ENCODE peak calls at places on chromosomes 7 and 10, in five cellular contexts. V, H, Y, R and F are unnamed samples.

GRCh38 chr7:65938336-65938895 is 43.6 kb downstream of the GUSB start:
- DNase-seq in Y (no peak), V (no peak), R (no peak), H (no peak), F (no peak)

GRCh38 chr7:5754981-5755599 is 26.4 kb downstream of the RNF216 start:
- DNase-seq in Y (no peak), H (no peak), V (no peak), R (no peak), F (no peak)

GRCh38 chr10:110172155-110172554 is 35.2 kb upstream of the MXI1 start:
- DNase-seq in Y (no peak), H (no peak), V (no peak), R (no peak), F (no peak)

GRCh38 chr7:80428161-80429054 is 83.5 kb downstream of the GNAT3 start:
- DNase-seq in Y (no peak), V (peak), R (no peak), H (no peak), F (peak)

GRCh38 chr10:122141821-122142651 is 129.1 kb upstream of the BTBD16 start:
- DNase-seq in R (no peak), V (no peak), H (no peak), Y (no peak), F (no peak)

GRCh38 chr10:93068411-93069244 is 5.1 kb upstream of the CYP26A1 start:
- DNase-seq in V (no peak), Y (no peak), R (no peak), H (no peak), F (no peak)

GRCh38 chr10:114483575-114483974 is 79.3 kb upstream of the AFAP1L2 start:
- DNase-seq in H (no peak), R (no peak), Y (no peak), V (no peak), F (no peak)

GRCh38 chr7:143983960-143984359 is 16.2 kb upstream of the OR6B1 start:
- DNase-seq in V (no peak), Y (no peak), H (no peak), R (no peak), F (no peak)

GRCh38 chr10:95133997-95134396 is 60.0 kb upstream of the ACSM6 start:
- DNase-seq in Y (no peak), R (no peak), V (no peak), H (no peak), F (no peak)

GRCh38 chr7:150415161-150416160 is 35.0 kb upstream of the GIMAP8 start:
- DNase-seq in R (no peak), H (no peak), Y (no peak), V (no peak), F (peak)

GRCh38 chr7:129739427-129739826 is 127.9 kb downstream of the NRF1 start:
- DNase-seq in H (no peak), R (no peak), Y (no peak), V (no peak), F (no peak)

GRCh38 chr7:74307738-74308505 is 18.7 kb downstream of the CLIP2 start:
- DNase-seq in V (no peak), Y (no peak), H (no peak), R (no peak), F (no peak)

GRCh38 chr7:43108255-43109011 is 4.0 kb upstream of the HECW1 start:
- DNase-seq in Y (no peak), H (peak), V (peak), R (peak), F (peak)

GRCh38 chr10:3287566-3288445 is 115.2 kb upstream of the PITRM1 start:
- DNase-seq in V (peak), Y (no peak), R (no peak), H (no peak), F (no peak)

GRCh38 chr10:114623661-114624294 is 34.3 kb downstream of the ABLIM1 start:
- DNase-seq in V (peak), R (no peak), Y (peak), H (no peak), F (peak)

GRCh38 chr7:130971297-130971696 is 237.3 kb upstream of the KLF14 start:
- DNase-seq in Y (no peak), H (no peak), V (no peak), R (no peak), F (no peak)

GRCh38 chr7:13262929-13263530 is 575.6 kb downstream of the ARL4A start:
- DNase-seq in H (peak), V (peak), Y (no peak), R (no peak), F (peak)

GRCh38 chr10:6530211-6530840 is 49.8 kb downstream of the PRKCQ start:
- DNase-seq in Y (no peak), V (no peak), H (no peak), R (no peak), F (no peak)

GRCh38 chr10:107095125-107095524 is 69.4 kb downstream of the SORCS1 start:
- DNase-seq in V (no peak), R (no peak), H (no peak), Y (no peak), F (peak)

GRCh38 chr7:122970740-122971725 is 24.5 kb downstream of the TAS2R16 start:
- DNase-seq in Y (no peak), H (no peak), V (no peak), R (no peak), F (peak)

GRCh38 chr7:67343114-67343513 is 346.5 kb downstream of the TYW1 start:
- DNase-seq in V (no peak), Y (no peak), H (no peak), R (no peak), F (no peak)

GRCh38 chr10:37754538-37755323 is 102.7 kb downstream of the ZNF248 start:
- DNase-seq in Y (no peak), H (no peak), R (no peak), V (peak), F (peak)

GRCh38 chr10:122949296-122949695 is 4.7 kb downstream of the C10orf88 start:
- DNase-seq in Y (no peak), H (no peak), R (no peak), V (no peak), F (no peak)

GRCh38 chr7:155166673-155167370 is 96.7 kb downstream of the HTR5A start:
- DNase-seq in R (no peak), Y (no peak), H (peak), V (peak), F (no peak)

GRCh38 chr7:55099086-55099831 is 80.4 kb downstream of the EGFR start:
- DNase-seq in V (no peak), R (no peak), Y (no peak), H (no peak), F (no peak)
- TF ChIP-seq SRF in V (no peak), R (no peak), Y (no peak), H (no peak), F (no peak)

GRCh38 chr10:101784558-101784957 is 1.3 kb upstream of the NPM3 start:
- DNase-seq in Y (no peak), H (no peak), V (no peak), R (no peak), F (no peak)

GRCh38 chr10:101781984-101782810 is 1.0 kb downstream of the NPM3 start:
- DNase-seq in V (peak), Y (no peak), R (no peak), H (peak), F (no peak)

GRCh38 chr10:101782811-101783735 is at the start of gene NPM3:
- DNase-seq in V (peak), R (no peak), Y (no peak), H (peak), F (peak)

GRCh38 chr10:101785801-101786200 is 2.6 kb upstream of the NPM3 start:
- DNase-seq in R (no peak), H (no peak), V (no peak), Y (no peak), F (no peak)

GRCh38 chr10:101783736-101784118 is 481 bp upstream of the NPM3 start:
- DNase-seq in Y (no peak), R (no peak), H (no peak), V (no peak), F (no peak)
- H3K27ac ChIP-seq in Y (no peak), R (peak), H (peak), V (peak), F (peak)

GRCh38 chr10:102813734-102814455 is 23.3 kb downstream of the CYP17A1 start:
- DNase-seq in R (no peak), H (peak), Y (no peak), V (no peak), F (peak)

GRCh38 chr10:102813017-102813541 is 24.1 kb downstream of the CYP17A1 start:
- DNase-seq in R (no peak), Y (no peak), H (no peak), V (no peak), F (no peak)

GRCh38 chr10:102815790-102816549 is 21.2 kb downstream of the CYP17A1 start:
- DNase-seq in H (no peak), Y (no peak), V (no peak), R (no peak), F (no peak)

GRCh38 chr10:102814456-102814871 is 22.7 kb downstream of the CYP17A1 start:
- DNase-seq in H (peak), R (no peak), V (no peak), Y (no peak), F (peak)

GRCh38 chr10:102814873-102815661 is 22.1 kb downstream of the CYP17A1 start:
- DNase-seq in V (no peak), R (no peak), H (no peak), Y (no peak), F (peak)
- TF ChIP-seq SRF in V (no peak), R (no peak), H (no peak), Y (no peak), F (no peak)

GRCh38 chr7:100901921-100902332 is 6.2 kb upstream of the ACHE start:
- DNase-seq in H (no peak), R (no peak), Y (no peak), V (no peak), F (no peak)
- H3K27ac ChIP-seq in H (no peak), R (no peak), Y (no peak), V (no peak), F (no peak)

DNA sequence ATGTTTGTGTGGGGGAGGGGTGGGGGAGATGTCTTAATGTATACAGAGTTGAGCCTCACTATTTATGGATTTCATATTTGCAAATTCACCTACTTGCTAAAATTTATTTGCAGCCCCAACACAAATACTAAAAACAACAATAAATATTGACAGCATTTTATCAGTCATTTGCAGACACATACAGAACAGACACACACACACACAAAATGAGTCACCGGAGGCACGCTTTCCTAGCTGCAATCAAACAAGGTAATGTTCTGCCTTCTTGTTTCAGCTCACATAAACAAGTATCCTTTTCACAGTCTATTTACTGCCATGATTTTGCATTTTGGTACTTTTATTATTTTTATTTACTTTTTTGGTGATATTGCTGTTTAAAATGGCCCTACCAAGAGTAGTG is 88.5 kb downstream of the IPMK start:
- DNase-seq in Y (no peak), R (no peak), H (no peak), V (no peak), F (no peak)
- TF ChIP-seq SRF in Y (no peak), R (no peak), H (no peak), V (no peak), F (no peak)

DNA sequence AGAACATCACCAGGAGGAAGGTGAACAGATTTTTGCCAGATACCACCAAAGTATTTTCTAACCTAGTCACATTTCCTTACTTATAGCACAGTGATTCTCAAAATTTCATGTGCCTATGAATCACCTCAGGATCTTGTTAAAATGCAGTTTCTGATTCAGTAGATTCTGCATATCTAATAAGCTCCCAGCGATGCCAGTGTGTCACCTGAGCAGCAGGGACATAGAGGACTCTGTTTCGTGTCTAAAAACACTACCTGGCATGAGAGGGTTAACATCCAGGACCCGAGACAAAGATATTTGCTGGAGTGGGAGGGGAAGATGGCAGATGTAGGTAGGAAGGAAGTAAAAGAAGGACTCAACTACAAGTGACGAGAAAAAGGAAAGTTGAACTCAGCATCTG is 252.1 kb upstream of the KMT2E start:
- DNase-seq in R (no peak), Y (no peak), V (no peak), H (no peak), F (no peak)
- H3K27ac ChIP-seq in R (no peak), Y (no peak), V (no peak), H (no peak), F (no peak)

GRCh38 chr7:102914585-102914984 is 1.8 kb downstream of the LRRC17 start:
- DNase-seq in R (no peak), Y (no peak), V (no peak), H (no peak), F (no peak)
- TF ChIP-seq SRF in R (no peak), Y (no peak), V (no peak), H (no peak), F (no peak)

GRCh38 chr7:135253851-135254815 is 20.5 kb downstream of the STRA8 start:
- DNase-seq in V (peak), Y (no peak), H (no peak), R (no peak), F (peak)
- H3K27ac ChIP-seq in V (peak), Y (no peak), H (no peak), R (no peak), F (no peak)

GRCh38 chr7:31986878-31987518 is 83.2 kb downstream of the PDE1C start:
- DNase-seq in H (no peak), V (no peak), Y (no peak), R (no peak), F (no peak)

GRCh38 chr7:31982962-31983361 is 87.2 kb downstream of the PDE1C start:
- DNase-seq in H (no peak), Y (no peak), R (no peak), V (no peak), F (no peak)

GRCh38 chr7:31979690-31980330 is 90.4 kb downstream of the PDE1C start:
- DNase-seq in H (no peak), R (no peak), V (no peak), Y (no peak), F (no peak)

DNA sequence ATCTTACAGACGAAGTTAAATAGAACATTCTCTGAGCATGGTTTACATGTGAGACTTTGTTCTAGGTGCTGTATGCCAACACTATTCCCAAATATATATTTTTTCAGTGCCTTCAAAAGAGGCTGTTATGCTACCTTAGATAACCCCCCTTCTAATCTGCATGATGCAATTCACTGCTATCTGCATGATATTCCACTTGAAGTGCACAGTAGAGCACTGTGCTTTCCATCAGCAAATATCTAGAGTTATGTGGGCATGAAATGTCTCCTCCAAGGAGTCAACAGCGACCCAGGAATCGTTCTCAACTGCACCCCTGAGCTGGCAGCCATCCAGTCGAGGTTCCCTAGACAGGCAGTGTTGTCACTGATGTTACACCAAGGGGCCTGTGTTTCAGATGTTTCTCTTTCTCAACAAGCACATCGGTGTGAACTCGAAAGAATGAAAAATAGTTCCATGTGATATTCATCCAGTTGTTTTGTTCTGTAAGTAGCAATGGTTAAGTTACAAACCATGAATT is 88.3 kb downstream of the PDE1C start:
- DNase-seq in H (no peak), R (no peak), V (no peak), Y (no peak), F (no peak)
- TF ChIP-seq SRF in H (no peak), R (no peak), V (no peak), Y (no peak), F (no peak)

DNA sequence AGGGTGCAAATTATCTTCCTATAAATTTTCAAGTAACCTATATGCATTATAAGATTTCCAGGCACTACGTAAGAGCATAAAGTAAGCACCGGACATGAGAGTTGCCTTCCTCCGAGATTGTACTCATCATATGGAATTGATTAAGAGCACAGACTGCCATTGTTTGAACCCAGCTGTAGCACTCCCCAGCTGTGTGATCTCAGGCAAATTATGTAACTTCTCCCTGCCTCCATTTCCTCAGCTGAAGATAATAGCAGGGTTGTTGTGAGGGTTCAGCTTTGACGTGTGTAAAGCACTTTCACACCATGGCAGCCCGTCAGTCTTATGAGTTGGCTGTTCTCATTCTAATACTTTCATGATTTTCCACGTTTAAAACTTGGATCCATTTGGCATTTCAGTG is 122.6 kb downstream of the ITIH5 start:
- DNase-seq in R (no peak), Y (no peak), H (no peak), V (no peak), F (no peak)
- H3K27ac ChIP-seq in R (no peak), Y (no peak), H (no peak), V (no peak), F (no peak)